ENCODE peak calls at places on chromosome 6, in eight cellular contexts. One of them, this sample, is unnamed.

GRCh38 chr6:157236040-157236725 is 87.1 kb downstream of the TMEM242 start:
- DNase-seq in heart right ventricle: no peak
- DNase-seq in heart left ventricle: no peak
- DNase-seq in GM12878: no peak
- DNase-seq in A549: no peak
- DNase-seq in fibroblast of the aortic adventitia: no peak
- DNase-seq in RWPE2: no peak
- DNase-seq in WTC11: no peak
- DNase-seq in this sample: no peak

GRCh38 chr6:169891421-169891820 is 140.0 kb downstream of the ERMARD start:
- DNase-seq in heart right ventricle: no peak
- DNase-seq in heart left ventricle: no peak
- DNase-seq in GM12878: no peak
- DNase-seq in A549: no peak
- DNase-seq in fibroblast of the aortic adventitia: no peak
- DNase-seq in RWPE2: no peak
- DNase-seq in WTC11: no peak
- DNase-seq in this sample: no peak

GRCh38 chr6:107105511-107106116 is 9.7 kb downstream of the BEND3 start:
- DNase-seq in heart right ventricle: no peak
- DNase-seq in heart left ventricle: no peak
- DNase-seq in GM12878: no peak
- DNase-seq in A549: no peak
- DNase-seq in fibroblast of the aortic adventitia: no peak
- DNase-seq in RWPE2: no peak
- DNase-seq in WTC11: no peak
- DNase-seq in this sample: no peak

GRCh38 chr6:41636803-41637178 is 1.5 kb upstream of the MDFI start:
- DNase-seq in heart right ventricle: no peak
- DNase-seq in heart left ventricle: no peak
- DNase-seq in GM12878: no peak
- DNase-seq in A549: peak; percentile 48
- DNase-seq in fibroblast of the aortic adventitia: no peak
- DNase-seq in RWPE2: peak; percentile 96
- DNase-seq in WTC11: peak; percentile 69
- DNase-seq in this sample: no peak

GRCh38 chr6:139285590-139285989 is 6.2 kb downstream of the TXLNB start:
- DNase-seq in heart right ventricle: no peak
- DNase-seq in heart left ventricle: no peak
- DNase-seq in GM12878: no peak
- DNase-seq in A549: no peak
- DNase-seq in fibroblast of the aortic adventitia: no peak
- DNase-seq in RWPE2: no peak
- DNase-seq in WTC11: no peak
- DNase-seq in this sample: no peak

GRCh38 chr6:56510984-56511531 is 131.6 kb downstream of the DST start:
- DNase-seq in heart right ventricle: peak; percentile 69
- DNase-seq in heart left ventricle: no peak
- DNase-seq in GM12878: no peak
- DNase-seq in A549: no peak
- DNase-seq in fibroblast of the aortic adventitia: peak; percentile 77
- DNase-seq in RWPE2: no peak
- DNase-seq in WTC11: no peak
- DNase-seq in this sample: no peak

GRCh38 chr6:678515-678914 is 14.4 kb downstream of the EXOC2 start:
- DNase-seq in heart right ventricle: no peak
- DNase-seq in heart left ventricle: no peak
- DNase-seq in GM12878: no peak
- DNase-seq in A549: no peak
- DNase-seq in fibroblast of the aortic adventitia: no peak
- DNase-seq in RWPE2: no peak
- DNase-seq in WTC11: no peak
- DNase-seq in this sample: no peak

GRCh38 chr6:139679516-139680179 is 305.2 kb upstream of the CITED2 start:
- DNase-seq in heart right ventricle: no peak
- DNase-seq in heart left ventricle: no peak
- DNase-seq in GM12878: no peak
- DNase-seq in A549: no peak
- DNase-seq in fibroblast of the aortic adventitia: peak; percentile 25
- DNase-seq in RWPE2: no peak
- DNase-seq in WTC11: no peak
- DNase-seq in this sample: peak; percentile 23

GRCh38 chr6:35602133-35602946 is 86.4 kb downstream of the FKBP5 start:
- DNase-seq in heart right ventricle: no peak
- DNase-seq in heart left ventricle: no peak
- DNase-seq in GM12878: no peak
- DNase-seq in A549: no peak
- DNase-seq in fibroblast of the aortic adventitia: peak; percentile 60
- DNase-seq in RWPE2: no peak
- DNase-seq in WTC11: no peak
- DNase-seq in this sample: no peak

GRCh38 chr6:33621396-33622388 is 570 bp downstream of the ITPR3 start:
- DNase-seq in heart right ventricle: peak; percentile 47
- DNase-seq in heart left ventricle: peak; percentile 68
- DNase-seq in GM12878: no peak
- DNase-seq in A549: no peak
- DNase-seq in fibroblast of the aortic adventitia: peak; percentile 53
- DNase-seq in RWPE2: no peak
- DNase-seq in WTC11: peak; percentile 48
- DNase-seq in this sample: no peak

GRCh38 chr6:151002562-151002961 is 137.1 kb downstream of the MTHFD1L start:
- DNase-seq in heart right ventricle: no peak
- DNase-seq in heart left ventricle: no peak
- DNase-seq in GM12878: no peak
- DNase-seq in A549: no peak
- DNase-seq in fibroblast of the aortic adventitia: no peak
- DNase-seq in RWPE2: no peak
- DNase-seq in WTC11: no peak
- DNase-seq in this sample: no peak

GRCh38 chr6:70151616-70152015 is 151.3 kb downstream of the COL9A1 start:
- DNase-seq in heart right ventricle: no peak
- DNase-seq in heart left ventricle: no peak
- DNase-seq in GM12878: no peak
- DNase-seq in A549: no peak
- DNase-seq in fibroblast of the aortic adventitia: no peak
- DNase-seq in RWPE2: no peak
- DNase-seq in WTC11: no peak
- DNase-seq in this sample: no peak

GRCh38 chr6:25956231-25956630 is 6.4 kb upstream of the TRIM38 start:
- DNase-seq in heart right ventricle: no peak
- DNase-seq in heart left ventricle: no peak
- DNase-seq in GM12878: no peak
- DNase-seq in A549: no peak
- DNase-seq in fibroblast of the aortic adventitia: no peak
- DNase-seq in RWPE2: no peak
- DNase-seq in WTC11: no peak
- DNase-seq in this sample: no peak

GRCh38 chr6:132115714-132116366 is 164.7 kb upstream of the CCN2 start:
- DNase-seq in heart right ventricle: no peak
- DNase-seq in heart left ventricle: no peak
- DNase-seq in GM12878: no peak
- DNase-seq in A549: no peak
- DNase-seq in fibroblast of the aortic adventitia: peak; percentile 43
- DNase-seq in RWPE2: no peak
- DNase-seq in WTC11: no peak
- DNase-seq in this sample: no peak

GRCh38 chr6:7974932-7975763 is 64.6 kb upstream of the TXNDC5 start:
- DNase-seq in heart right ventricle: peak; percentile 87
- DNase-seq in heart left ventricle: peak; percentile 87
- DNase-seq in GM12878: no peak
- DNase-seq in A549: peak; percentile 65
- DNase-seq in fibroblast of the aortic adventitia: peak; percentile 100
- DNase-seq in RWPE2: peak; percentile 89
- DNase-seq in WTC11: no peak
- DNase-seq in this sample: no peak

GRCh38 chr6:156857573-156857972 is 80.4 kb downstream of the ARID1B start:
- DNase-seq in heart right ventricle: no peak
- DNase-seq in heart left ventricle: no peak
- DNase-seq in GM12878: no peak
- DNase-seq in A549: no peak
- DNase-seq in fibroblast of the aortic adventitia: peak; percentile 32
- DNase-seq in RWPE2: no peak
- DNase-seq in WTC11: no peak
- DNase-seq in this sample: no peak

GRCh38 chr6:36701401-36701991 is 3.9 kb downstream of the RAB44 start:
- DNase-seq in heart right ventricle: no peak
- DNase-seq in heart left ventricle: no peak
- DNase-seq in GM12878: no peak
- DNase-seq in A549: no peak
- DNase-seq in fibroblast of the aortic adventitia: no peak
- DNase-seq in RWPE2: no peak
- DNase-seq in WTC11: no peak
- DNase-seq in this sample: no peak

GRCh38 chr6:31567531-31568370 is 4.3 kb upstream of the LTA start:
- DNase-seq in heart right ventricle: no peak
- DNase-seq in heart left ventricle: no peak
- DNase-seq in GM12878: no peak
- DNase-seq in A549: no peak
- DNase-seq in fibroblast of the aortic adventitia: no peak
- DNase-seq in RWPE2: no peak
- DNase-seq in WTC11: no peak
- DNase-seq in this sample: no peak

GRCh38 chr6:16056263-16056870 is 72.5 kb upstream of the MYLIP start:
- DNase-seq in heart right ventricle: no peak
- DNase-seq in heart left ventricle: no peak
- DNase-seq in GM12878: no peak
- DNase-seq in A549: no peak
- DNase-seq in fibroblast of the aortic adventitia: no peak
- DNase-seq in RWPE2: no peak
- DNase-seq in WTC11: no peak
- DNase-seq in this sample: no peak

GRCh38 chr6:3139090-3139903 is 18.0 kb downstream of the TUBB2A start:
- DNase-seq in heart right ventricle: peak; percentile 50
- DNase-seq in heart left ventricle: peak; percentile 75
- DNase-seq in GM12878: no peak
- DNase-seq in A549: peak; percentile 28
- DNase-seq in fibroblast of the aortic adventitia: no peak
- DNase-seq in RWPE2: no peak
- DNase-seq in WTC11: no peak
- DNase-seq in this sample: no peak

GRCh38 chr6:2828629-2829028 is 13.0 kb downstream of the SERPINB1 start:
- DNase-seq in heart right ventricle: no peak
- DNase-seq in heart left ventricle: no peak
- DNase-seq in GM12878: no peak
- DNase-seq in A549: no peak
- DNase-seq in fibroblast of the aortic adventitia: no peak
- DNase-seq in RWPE2: no peak
- DNase-seq in WTC11: no peak
- DNase-seq in this sample: no peak

GRCh38 chr6:17088091-17088611 is 13.7 kb upstream of the STMND1 start:
- DNase-seq in heart right ventricle: no peak
- DNase-seq in heart left ventricle: no peak
- DNase-seq in GM12878: no peak
- DNase-seq in A549: no peak
- DNase-seq in fibroblast of the aortic adventitia: no peak
- DNase-seq in RWPE2: no peak
- DNase-seq in WTC11: no peak
- DNase-seq in this sample: no peak

GRCh38 chr6:17096076-17096475 is 5.8 kb upstream of the STMND1 start:
- DNase-seq in heart right ventricle: no peak
- DNase-seq in heart left ventricle: no peak
- DNase-seq in GM12878: no peak
- DNase-seq in A549: no peak
- DNase-seq in fibroblast of the aortic adventitia: peak; percentile 15
- DNase-seq in RWPE2: no peak
- DNase-seq in WTC11: no peak
- DNase-seq in this sample: no peak

GRCh38 chr6:17086469-17086868 is 15.4 kb upstream of the STMND1 start:
- DNase-seq in heart right ventricle: peak; percentile 64
- DNase-seq in heart left ventricle: no peak
- DNase-seq in GM12878: no peak
- DNase-seq in A549: peak; percentile 53
- DNase-seq in fibroblast of the aortic adventitia: peak; percentile 86
- DNase-seq in RWPE2: peak; percentile 63
- DNase-seq in WTC11: peak; percentile 29
- DNase-seq in this sample: peak; percentile 24

GRCh38 chr6:17093692-17094091 is 8.2 kb upstream of the STMND1 start:
- DNase-seq in heart right ventricle: no peak
- DNase-seq in heart left ventricle: no peak
- DNase-seq in GM12878: no peak
- DNase-seq in A549: no peak
- DNase-seq in fibroblast of the aortic adventitia: no peak
- DNase-seq in RWPE2: no peak
- DNase-seq in WTC11: peak; percentile 33
- DNase-seq in this sample: no peak

GRCh38 chr6:17091122-17091521 is 10.7 kb upstream of the STMND1 start:
- DNase-seq in heart right ventricle: no peak
- DNase-seq in heart left ventricle: no peak
- DNase-seq in GM12878: no peak
- DNase-seq in A549: no peak
- DNase-seq in fibroblast of the aortic adventitia: peak; percentile 26
- DNase-seq in RWPE2: no peak
- DNase-seq in WTC11: no peak
- DNase-seq in this sample: no peak
- TF ChIP-seq CTCF in heart right ventricle: no peak
- TF ChIP-seq CTCF in heart left ventricle: no peak
- TF ChIP-seq CTCF in GM12878: peak; percentile 15
- TF ChIP-seq CTCF in A549: no peak
- TF ChIP-seq CTCF in fibroblast of the aortic adventitia: peak; percentile 65
- TF ChIP-seq CTCF in RWPE2: peak; percentile 25
- TF ChIP-seq CTCF in WTC11: no peak
- TF ChIP-seq CTCF in this sample: peak; percentile 41

DNA sequence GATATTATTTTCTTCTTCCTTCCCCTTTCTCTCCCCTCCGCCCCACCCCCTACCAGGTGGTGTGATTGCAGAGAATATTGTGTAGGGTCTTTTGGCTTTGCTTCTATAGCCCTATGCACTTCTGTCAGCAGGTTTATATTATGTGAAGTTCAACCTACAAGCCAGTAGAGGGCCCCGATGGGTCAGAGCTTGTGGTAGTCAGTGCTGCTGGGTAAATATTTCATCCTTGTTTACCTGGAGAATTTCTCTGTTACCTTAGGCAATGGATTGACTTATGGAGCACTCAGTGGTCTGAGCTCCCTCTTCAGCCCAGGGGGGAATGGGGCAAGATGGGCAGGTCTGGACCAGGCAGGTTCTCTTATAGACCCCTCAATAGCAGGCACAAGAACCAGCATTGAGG is 720.9 kb downstream of the GRIK2 start:
- DNase-seq in heart right ventricle: no peak
- DNase-seq in heart left ventricle: no peak
- DNase-seq in GM12878: no peak
- DNase-seq in A549: no peak
- DNase-seq in fibroblast of the aortic adventitia: no peak
- DNase-seq in RWPE2: no peak
- DNase-seq in WTC11: peak; percentile 23
- DNase-seq in this sample: no peak
- TF ChIP-seq CTCF in heart right ventricle: no peak
- TF ChIP-seq CTCF in heart left ventricle: no peak
- TF ChIP-seq CTCF in GM12878: peak; percentile 12
- TF ChIP-seq CTCF in A549: no peak
- TF ChIP-seq CTCF in fibroblast of the aortic adventitia: no peak
- TF ChIP-seq CTCF in RWPE2: peak; percentile 36
- TF ChIP-seq CTCF in WTC11: peak; percentile 66
- TF ChIP-seq CTCF in this sample: no peak

GRCh38 chr6:14585689-14586088 is 468.1 kb downstream of the CD83 start:
- DNase-seq in heart right ventricle: no peak
- DNase-seq in heart left ventricle: no peak
- DNase-seq in GM12878: no peak
- DNase-seq in A549: no peak
- DNase-seq in fibroblast of the aortic adventitia: peak; percentile 34
- DNase-seq in RWPE2: no peak
- DNase-seq in WTC11: no peak
- DNase-seq in this sample: no peak
- TF ChIP-seq CTCF in heart right ventricle: no peak
- TF ChIP-seq CTCF in heart left ventricle: no peak
- TF ChIP-seq CTCF in GM12878: no peak
- TF ChIP-seq CTCF in A549: no peak
- TF ChIP-seq CTCF in fibroblast of the aortic adventitia: no peak
- TF ChIP-seq CTCF in RWPE2: no peak
- TF ChIP-seq CTCF in WTC11: no peak
- TF ChIP-seq CTCF in this sample: no peak

GRCh38 chr6:148747493-148748160 is 797 bp downstream of the UST start:
- DNase-seq in heart right ventricle: peak; percentile 16
- DNase-seq in heart left ventricle: peak; percentile 66
- DNase-seq in GM12878: no peak
- DNase-seq in A549: peak; percentile 13
- DNase-seq in fibroblast of the aortic adventitia: peak; percentile 42
- DNase-seq in RWPE2: no peak
- DNase-seq in WTC11: peak; percentile 80
- DNase-seq in this sample: no peak
- TF ChIP-seq CTCF in heart right ventricle: no peak
- TF ChIP-seq CTCF in heart left ventricle: no peak
- TF ChIP-seq CTCF in GM12878: no peak
- TF ChIP-seq CTCF in A549: no peak
- TF ChIP-seq CTCF in fibroblast of the aortic adventitia: no peak
- TF ChIP-seq CTCF in RWPE2: no peak
- TF ChIP-seq CTCF in WTC11: no peak
- TF ChIP-seq CTCF in this sample: peak; percentile 0